ENCODE peak calls at places on chromosomes 16 and 17, in six cellular contexts. Y, B, E, U, C and W are unnamed samples.

GRCh38 chr17:42748906-42749798 is 4.3 kb upstream of the EZH1 start:
- DNase-seq in Y (no peak), C (no peak), B (no peak), U (no peak), E (no peak), W (no peak)

GRCh38 chr17:72056155-72056554 is 64.7 kb upstream of the SOX9 start:
- DNase-seq in B (no peak), Y (no peak), E (no peak), U (no peak), C (no peak), W (no peak)

GRCh38 chr16:68190745-68191510 is 45.0 kb downstream of the ESRP2 start:
- DNase-seq in E (no peak), Y (peak; percentile 44), U (no peak), C (no peak), B (peak; percentile 66), W (no peak)

GRCh38 chr17:50637829-50638571 is 3.3 kb downstream of the ABCC3 start:
- DNase-seq in U (no peak), B (no peak), Y (no peak), C (no peak), E (no peak), W (no peak)

GRCh38 chr17:41647940-41648410 is 23.6 kb upstream of the KRT17 start:
- DNase-seq in Y (peak; percentile 95), B (peak; percentile 57), U (peak; percentile 95), E (peak; percentile 91), C (peak; percentile 99), W (peak; percentile 99)

GRCh38 chr17:37438141-37438540 is 31.5 kb downstream of the TADA2A start:
- DNase-seq in U (peak; percentile 65), C (no peak), E (no peak), Y (no peak), B (no peak), W (no peak)

GRCh38 chr17:48492401-48493298 is 38.2 kb downstream of the HOXB1 start:
- DNase-seq in E (peak; percentile 63), Y (peak; percentile 72), C (peak; percentile 85), B (no peak), U (peak; percentile 72), W (peak; percentile 84)

GRCh38 chr17:27303734-27304133 is 9.8 kb downstream of the WSB1 start:
- DNase-seq in B (no peak), Y (no peak), C (no peak), U (no peak), E (no peak), W (no peak)

GRCh38 chr17:6508519-6509294 is 47.6 kb downstream of the PITPNM3 start:
- DNase-seq in C (no peak), U (no peak), Y (peak; percentile 35), E (no peak), B (no peak), W (no peak)

GRCh38 chr16:12971216-12971615 is 69.8 kb downstream of the SHISA9 start:
- DNase-seq in Y (peak; percentile 41), U (no peak), C (no peak), E (peak; percentile 15), B (peak; percentile 88), W (no peak)